ENCODE peak calls at places on chromosomes 7 and 10, in nine cellular contexts. P is heart right ventricle, H is tibial artery, Y is transverse colon, D is astrocyte, J is AG04450, N is lung, V is body of pancreas, C is lower lobe of right lung. B is an unnamed sample.

GRCh38 chr10:71347587-71348395 is 28.7 kb downstream of the SLC29A3 start:
- DNase-seq in D (no peak), P (no peak), J (no peak), H (no peak), Y (peak; percentile 62), V (no peak), C (no peak), N (no peak), B (no peak)

GRCh38 chr10:120761951-120762350 is 89.2 kb upstream of the WDR11 start:
- DNase-seq in D (peak; percentile 2), N (no peak), Y (no peak), P (no peak), J (no peak), H (no peak), V (no peak), C (no peak), B (no peak)

GRCh38 chr10:89369142-89370105 is 8.4 kb upstream of the IFIT1B start:
- DNase-seq in V (no peak), D (peak; percentile 73), C (no peak), H (no peak), Y (no peak), P (no peak), J (no peak), N (no peak), B (no peak)

GRCh38 chr10:29081971-29082699 is 206.7 kb upstream of the LYZL1 start:
- DNase-seq in D (no peak), J (no peak), V (no peak), P (peak; percentile 11), N (no peak), Y (no peak), C (no peak), H (no peak), B (no peak)

GRCh38 chr10:110456523-110457091 is 41.1 kb upstream of the DUSP5 start:
- DNase-seq in P (no peak), H (no peak), D (peak; percentile 42), Y (no peak), C (no peak), N (no peak), V (no peak), J (no peak), B (peak; percentile 50)

GRCh38 chr7:143227806-143228205 is 6.0 kb downstream of the TAS2R40 start:
- DNase-seq in Y (no peak), P (no peak), N (no peak), V (no peak), C (no peak), J (no peak), H (no peak), D (no peak), B (no peak)

GRCh38 chr7:1675673-1676549 is 5.8 kb downstream of the ELFN1 start:
- DNase-seq in Y (no peak), C (peak; percentile 45), H (peak; percentile 39), J (no peak), D (no peak), P (no peak), V (peak; percentile 8), N (no peak), B (peak; percentile 62)

GRCh38 chr10:49761789-49762565 is at the start of gene OGDHL:
- DNase-seq in H (no peak), C (no peak), D (peak; percentile 4), Y (peak; percentile 27), N (peak; percentile 42), J (no peak), P (peak; percentile 23), V (peak; percentile 73), B (no peak)

GRCh38 chr10:74021248-74022055 is 23.5 kb downstream of the VCL start:
- DNase-seq in H (no peak), N (no peak), P (no peak), Y (no peak), D (peak; percentile 65), C (no peak), V (no peak), J (peak; percentile 74), B (no peak)

GRCh38 chr7:134963031-134963430 is 23.3 kb upstream of the AGBL3 start:
- DNase-seq in D (no peak), P (no peak), V (no peak), N (no peak), H (no peak), C (no peak), J (no peak), Y (no peak), B (no peak)

GRCh38 chr7:134966691-134967090 is 19.6 kb upstream of the AGBL3 start:
- DNase-seq in J (no peak), H (no peak), D (no peak), C (no peak), P (no peak), Y (no peak), N (no peak), V (no peak), B (no peak)

GRCh38 chr7:134959810-134960209 is 26.5 kb upstream of the AGBL3 start:
- DNase-seq in H (no peak), V (no peak), N (no peak), Y (no peak), C (no peak), J (no peak), P (no peak), D (no peak), B (no peak)

GRCh38 chr7:134957005-134957404 is 29.3 kb upstream of the AGBL3 start:
- DNase-seq in P (no peak), V (no peak), H (no peak), N (no peak), C (no peak), Y (no peak), D (no peak), J (no peak), B (no peak)

GRCh38 chr7:134962270-134962669 is 24.0 kb upstream of the AGBL3 start:
- DNase-seq in N (no peak), H (no peak), D (no peak), J (no peak), Y (no peak), V (no peak), P (no peak), C (no peak), B (no peak)
- TF ChIP-seq CTCF in N (no peak), H (no peak), D (no peak), J (peak; percentile 10), Y (no peak), V (no peak), P (no peak), C (no peak), B (no peak)

GRCh38 chr7:134916428-134916883 is 69.9 kb upstream of the AGBL3 start:
- DNase-seq in D (no peak), N (no peak), H (no peak), C (no peak), P (no peak), Y (no peak), J (no peak), V (no peak), B (no peak)
- H3K27ac ChIP-seq in D (no peak overlapping the region), N (peak overlapping the region; percentile 29), H (peak overlapping the region; percentile 41), C (no peak overlapping the region), P (no peak overlapping the region), Y (no peak overlapping the region), J (no peak overlapping the region), V (no peak overlapping the region), B (no peak overlapping the region)

GRCh38 chr10:22646291-22646926 is 68.0 kb downstream of the PIP4K2A start:
- DNase-seq in C (no peak), V (no peak), J (no peak), Y (no peak), N (no peak), P (no peak), D (peak; percentile 24), H (no peak), B (no peak)

GRCh38 chr10:22647244-22647643 is 67.1 kb downstream of the PIP4K2A start:
- DNase-seq in J (no peak), V (no peak), H (no peak), N (no peak), P (no peak), Y (no peak), D (no peak), C (no peak), B (no peak)

GRCh38 chr10:22649390-22649841 is 65.0 kb downstream of the PIP4K2A start:
- DNase-seq in D (no peak), C (no peak), V (no peak), H (no peak), J (no peak), N (no peak), Y (no peak), P (no peak), B (no peak)

GRCh38 chr10:22649977-22650376 is 64.4 kb downstream of the PIP4K2A start:
- DNase-seq in P (no peak), V (no peak), N (no peak), H (no peak), Y (no peak), C (no peak), D (no peak), J (no peak), B (no peak)

GRCh38 chr10:22648547-22648961 is 65.8 kb downstream of the PIP4K2A start:
- DNase-seq in C (no peak), P (no peak), V (no peak), N (no peak), Y (no peak), J (no peak), H (no peak), D (peak; percentile 85), B (no peak)
- H3K4me3 ChIP-seq in C (no peak overlapping the region), P (no peak overlapping the region), V (no peak overlapping the region), N (no peak overlapping the region), Y (no peak overlapping the region), J (no peak overlapping the region), H (no peak overlapping the region), D (no peak overlapping the region), B (peak overlapping the region; percentile 10)

GRCh38 chr10:98445200-98445812 is 1.4 kb downstream of the HPS1 start:
- DNase-seq in V (no peak), J (no peak), C (no peak), N (no peak), Y (no peak), D (no peak), P (no peak), H (no peak), B (no peak)

GRCh38 chr10:98449287-98449686 is 2.6 kb upstream of the HPS1 start:
- DNase-seq in N (no peak), V (no peak), C (no peak), H (no peak), Y (no peak), P (no peak), J (no peak), D (no peak), B (no peak)

GRCh38 chr10:98446121-98446655 is 547 bp downstream of the HPS1 start:
- DNase-seq in P (no peak), N (no peak), C (peak; percentile 73), V (peak; percentile 51), Y (peak; percentile 46), D (peak; percentile 20), H (no peak), J (no peak), B (peak; percentile 82)

GRCh38 chr10:98444314-98445006 is 2.3 kb downstream of the HPS1 start:
- DNase-seq in N (no peak), Y (no peak), H (no peak), V (no peak), C (no peak), D (no peak), J (no peak), P (no peak), B (no peak)

DNA sequence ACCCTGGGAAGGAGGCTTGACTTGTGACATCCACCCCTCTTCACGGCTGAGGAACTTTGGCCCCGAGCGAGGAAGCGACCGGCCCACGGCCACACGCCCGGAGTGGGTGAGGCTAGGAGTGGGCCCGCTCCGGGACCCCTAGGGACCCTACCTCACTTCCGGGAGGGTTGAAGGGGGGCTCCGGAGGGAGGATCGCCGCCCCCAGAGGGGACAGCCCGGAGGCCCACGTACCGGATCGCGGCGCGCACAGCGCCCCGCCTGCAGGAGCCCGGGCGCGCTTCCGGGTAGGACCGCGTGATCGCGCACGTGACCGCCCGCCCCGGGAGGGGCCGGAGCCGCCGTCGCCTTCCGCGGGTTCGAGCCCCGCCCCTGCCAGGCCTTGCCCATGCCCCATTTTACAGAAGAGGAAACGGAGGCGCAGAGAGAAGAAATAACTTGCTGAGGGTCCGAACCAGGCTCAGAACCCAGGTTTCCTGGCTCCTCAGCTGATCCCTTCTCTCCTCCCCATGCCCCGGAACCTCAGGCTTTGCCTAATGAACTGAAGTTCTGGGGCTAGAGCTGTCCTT is at the start of gene HPS1:
- DNase-seq in D (peak; percentile 29), C (peak; percentile 90), J (no peak), Y (peak; percentile 87), V (peak; percentile 83), H (peak; percentile 90), P (peak; percentile 79), N (peak; percentile 82), B (peak; percentile 91)
- TF ChIP-seq CTCF in D (no peak), C (no peak), J (no peak), Y (no peak), V (peak; percentile 14), H (no peak), P (no peak), N (no peak), B (no peak)